ENCODE peak calls at places on chromosomes 4 and X, in six cellular contexts. W, M, J, U, S and L are unnamed samples.

GRCh38 chrX:9864011-9864410 is 77.8 kb downstream of the SHROOM2 start:
- DNase-seq in W (no peak), M (no peak), J (no peak), U (no peak), S (no peak), L (no peak)

GRCh38 chrX:56572975-56573374 is 9.5 kb downstream of the UBQLN2 start:
- DNase-seq in W (no peak), M (no peak), J (no peak), U (no peak), S (no peak), L (no peak)

GRCh38 chr4:91936301-91936700 is 367.5 kb upstream of the GRID2 start:
- DNase-seq in W (no peak), M (no peak), J (no peak), U (no peak), S (no peak), L (no peak)

GRCh38 chr4:184437988-184438774 is 36.2 kb downstream of the IRF2 start:
- DNase-seq in W (no peak), M (no peak), J (no peak), U (no peak), S (no peak), L (no peak)

GRCh38 chr4:112312610-112313239 is 15.6 kb downstream of the ALPK1 start:
- DNase-seq in W (no peak), M (peak), J (no peak), U (no peak), S (no peak), L (no peak)

GRCh38 chrX:154074199-154074598 is 23.3 kb downstream of the MECP2 start:
- DNase-seq in W (no peak), M (no peak), J (peak), U (no peak), S (no peak), L (no peak)

GRCh38 chrX:13090261-13091110 is 46.1 kb upstream of the FAM9C start:
- DNase-seq in W (no peak), M (no peak), J (peak), U (no peak), S (no peak), L (no peak)

GRCh38 chr4:184616633-184617471 is 32.4 kb downstream of the CASP3 start:
- DNase-seq in W (peak), M (peak), J (no peak), U (no peak), S (no peak), L (no peak)

GRCh38 chr4:155935389-155935986 is 18.2 kb downstream of the CTSO start:
- DNase-seq in W (no peak), M (no peak), J (no peak), U (no peak), S (no peak), L (no peak)

GRCh38 chrX:66163849-66164401 is at the start of gene HEPH:
- DNase-seq in W (peak), M (peak), J (no peak), U (no peak), S (no peak), L (no peak)

GRCh38 chrX:97882306-97882705 is 998.6 kb downstream of the RPA4 start:
- DNase-seq in W (no peak), M (no peak), J (no peak), U (no peak), S (no peak), L (no peak)

GRCh38 chr4:156377036-156377700 is 423.5 kb upstream of the CTSO start:
- DNase-seq in W (no peak), M (no peak), J (no peak), U (no peak), S (no peak), L (no peak)

GRCh38 chrX:41900321-41900720 is 23.0 kb downstream of the CASK start:
- DNase-seq in W (no peak), M (no peak), J (no peak), U (no peak), S (no peak), L (no peak)

GRCh38 chr4:158128540-158128939 is 44.3 kb downstream of the GASK1B start:
- DNase-seq in W (no peak), M (no peak), J (no peak), U (no peak), S (no peak), L (no peak)

GRCh38 chrX:102651242-102651967 is at the start of gene GPRASP1:
- DNase-seq in W (peak), M (no peak), J (no peak), U (peak), S (no peak), L (no peak)

GRCh38 chrX:151825927-151826471 is 86.7 kb upstream of the MAGEA4 start:
- DNase-seq in W (no peak), M (no peak), J (no peak), U (no peak), S (no peak), L (no peak)

GRCh38 chr4:31291238-31291637 is 571.1 kb downstream of the PCDH7 start:
- DNase-seq in W (no peak), M (peak), J (no peak), U (no peak), S (no peak), L (peak)

GRCh38 chr4:16865209-16865896 is 33.1 kb downstream of the LDB2 start:
- DNase-seq in W (no peak), M (no peak), J (no peak), U (no peak), S (no peak), L (no peak)

GRCh38 chr4:110134269-110134889 is 64.0 kb downstream of the ELOVL6 start:
- DNase-seq in W (no peak), M (no peak), J (no peak), U (no peak), S (no peak), L (no peak)

GRCh38 chr4:124253080-124253479 is 459.5 kb downstream of the ANKRD50 start:
- DNase-seq in W (no peak), M (no peak), J (no peak), U (no peak), S (no peak), L (no peak)

GRCh38 chrX:135484636-135485289 is 35.7 kb upstream of the INTS6L start:
- DNase-seq in W (no peak), M (no peak), J (peak), U (peak), S (peak), L (peak)

GRCh38 chr4:180101348-180102083 is 2141.7 kb upstream of the TENM3 start:
- DNase-seq in W (no peak), M (no peak), J (no peak), U (no peak), S (no peak), L (no peak)

GRCh38 chrX:71846429-71846828 is 64.2 kb upstream of the NHSL2 start:
- DNase-seq in W (no peak), M (no peak), J (peak), U (no peak), S (no peak), L (no peak)

GRCh38 chr4:89254847-89255246 is 52.8 kb downstream of the GPRIN3 start:
- DNase-seq in W (peak), M (no peak), J (peak), U (peak), S (peak), L (peak)

GRCh38 chrX:38859602-38860001 is 58.3 kb downstream of the MID1IP1 start:
- DNase-seq in W (no peak), M (no peak), J (no peak), U (no peak), S (no peak), L (no peak)

GRCh38 chrX:107823456-107823855 is 2.2 kb upstream of the MID2 start:
- DNase-seq in W (no peak), M (no peak), J (no peak), U (no peak), S (no peak), L (no peak)

GRCh38 chr4:16083217-16084191 is at the start of gene PROM1:
- DNase-seq in W (peak), M (no peak), J (peak), U (peak), S (peak), L (no peak)

GRCh38 chrX:150094996-150095395 is 156.7 kb upstream of the EOLA2 start:
- DNase-seq in W (no peak), M (no peak), J (no peak), U (no peak), S (no peak), L (no peak)

GRCh38 chrX:14228611-14229010 is 198.9 kb upstream of the GEMIN8 start:
- DNase-seq in W (no peak), M (no peak), J (no peak), U (no peak), S (no peak), L (no peak)

GRCh38 chr4:33149658-33150057 is 2429.5 kb downstream of the PCDH7 start:
- DNase-seq in W (no peak), M (no peak), J (no peak), U (no peak), S (no peak), L (no peak)

GRCh38 chrX:82764521-82764920 is 743.6 kb upstream of the POU3F4 start:
- DNase-seq in W (no peak), M (no peak), J (no peak), U (no peak), S (no peak), L (no peak)

GRCh38 chrX:82765806-82766205 is 742.3 kb upstream of the POU3F4 start:
- DNase-seq in W (no peak), M (no peak), J (no peak), U (no peak), S (no peak), L (peak)
- TF ChIP-seq JUND in W (no peak), M (no peak), J (no peak), U (no peak), S (no peak), L (peak)

GRCh38 chr4:46999584-46999983 is 6.2 kb upstream of the GABRA4 start:
- DNase-seq in W (no peak), M (no peak), J (no peak), U (no peak), S (no peak), L (no peak)

GRCh38 chr4:47000406-47000805 is 7.0 kb upstream of the GABRA4 start:
- DNase-seq in W (no peak), M (no peak), J (no peak), U (no peak), S (no peak), L (no peak)

GRCh38 chr4:47002593-47002992 is 9.2 kb upstream of the GABRA4 start:
- DNase-seq in W (no peak), M (no peak), J (no peak), U (no peak), S (no peak), L (peak)
- TF ChIP-seq JUND in W (no peak), M (no peak), J (no peak), U (no peak), S (no peak), L (no peak)

DNA sequence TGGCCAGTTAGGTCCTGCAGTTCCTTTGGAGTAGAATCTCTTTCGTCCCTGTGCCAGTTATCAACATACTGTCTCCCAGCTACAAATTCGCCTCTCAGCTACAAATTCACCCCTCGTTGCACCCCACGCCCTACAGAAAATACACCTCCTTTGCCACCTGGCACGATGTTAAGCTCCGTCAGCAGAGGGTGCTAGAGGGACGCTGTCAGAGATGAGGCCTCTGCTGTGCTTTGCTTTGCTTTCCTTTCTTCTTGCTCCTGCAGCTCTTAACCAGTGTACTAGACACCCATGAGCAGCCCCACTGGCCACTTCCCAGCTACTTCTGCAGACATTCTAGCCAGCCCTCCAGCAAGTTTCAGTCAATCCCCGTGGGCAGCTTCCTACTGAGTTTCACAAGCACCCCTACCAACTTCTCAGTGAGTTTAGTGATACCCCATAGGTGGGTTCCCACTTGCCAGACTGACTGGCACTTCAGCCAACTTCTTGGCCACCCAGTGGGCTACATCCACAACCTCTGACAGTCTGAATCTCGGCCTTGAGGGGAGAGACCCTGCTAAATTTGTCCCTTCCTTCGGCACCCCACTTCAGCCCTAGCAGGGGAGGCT is 21.8 kb downstream of the HAUS3 start:
- DNase-seq in W (peak), M (peak), J (peak), U (peak), S (peak), L (peak)
- TF ChIP-seq JUND in W (no peak), M (no peak), J (no peak), U (no peak), S (no peak), L (no peak)

GRCh38 chr4:84479663-84480062 is 19.4 kb downstream of the NKX6-1 start:
- DNase-seq in W (no peak), M (no peak), J (no peak), U (no peak), S (no peak), L (peak)

GRCh38 chr4:84480082-84480481 is 19.0 kb downstream of the NKX6-1 start:
- DNase-seq in W (no peak), M (no peak), J (no peak), U (no peak), S (no peak), L (no peak)

GRCh38 chr4:84482564-84483563 is 16.2 kb downstream of the NKX6-1 start:
- DNase-seq in W (peak), M (no peak), J (no peak), U (peak), S (no peak), L (no peak)

GRCh38 chr4:84481879-84482245 is 17.2 kb downstream of the NKX6-1 start:
- DNase-seq in W (peak), M (no peak), J (no peak), U (no peak), S (no peak), L (no peak)

DNA sequence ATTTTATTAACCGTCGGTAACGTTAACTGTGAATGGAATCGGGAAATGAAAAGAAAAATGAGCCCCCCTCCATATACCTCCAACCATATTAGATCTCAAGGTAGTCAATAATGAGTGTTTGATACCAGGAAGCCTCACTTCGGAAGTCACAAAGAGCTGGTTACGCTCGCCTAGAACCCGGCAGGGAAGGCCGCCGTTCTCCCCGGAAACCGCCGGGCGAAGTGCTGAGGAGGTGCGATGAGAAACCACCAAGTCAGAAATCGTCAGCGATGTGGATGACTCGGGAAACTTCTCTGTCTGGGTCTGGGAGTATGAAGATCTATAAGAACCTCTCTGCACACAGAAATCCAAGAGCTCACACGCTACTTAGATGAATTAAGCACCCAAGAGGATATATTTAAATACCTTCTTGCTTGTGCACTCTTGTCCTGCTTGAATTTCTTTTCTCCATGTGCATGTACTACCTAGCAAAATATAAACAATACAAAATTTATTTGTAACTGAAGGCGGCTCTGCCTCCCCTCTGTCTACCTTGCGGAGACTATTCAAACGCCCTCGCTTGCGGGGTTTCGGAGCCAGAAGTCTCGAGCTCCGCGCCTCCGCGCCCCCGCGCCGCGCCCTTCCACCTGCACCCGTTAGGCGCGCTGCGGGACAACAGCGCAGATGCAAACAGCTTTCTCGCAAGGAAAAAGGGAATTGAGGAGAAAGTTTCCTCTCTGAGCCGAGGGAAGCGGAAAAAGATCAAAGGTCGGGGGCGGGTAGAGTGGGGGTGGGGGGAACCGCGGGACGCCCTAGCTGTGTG is 17.8 kb downstream of the NKX6-1 start:
- DNase-seq in W (no peak), M (no peak), J (no peak), U (no peak), S (no peak), L (no peak)
- TF ChIP-seq JUND in W (no peak), M (no peak), J (no peak), U (no peak), S (no peak), L (no peak)

GRCh38 chr4:868421-868820 is 42.5 kb upstream of the CPLX1 start:
- DNase-seq in W (no peak), M (no peak), J (no peak), U (no peak), S (no peak), L (no peak)

GRCh38 chr4:867526-868250 is 41.8 kb upstream of the CPLX1 start:
- DNase-seq in W (no peak), M (no peak), J (no peak), U (no peak), S (no peak), L (no peak)

GRCh38 chr4:866068-866760 is 40.3 kb upstream of the CPLX1 start:
- DNase-seq in W (no peak), M (no peak), J (no peak), U (no peak), S (no peak), L (no peak)

GRCh38 chr4:865572-865971 is 39.6 kb upstream of the CPLX1 start:
- DNase-seq in W (no peak), M (no peak), J (no peak), U (no peak), S (no peak), L (no peak)

GRCh38 chr4:866761-867390 is 40.9 kb upstream of the CPLX1 start:
- DNase-seq in W (no peak), M (no peak), J (no peak), U (no peak), S (no peak), L (no peak)
- TF ChIP-seq JUND in W (no peak), M (no peak), J (no peak), U (no peak), S (no peak), L (no peak)

DNA sequence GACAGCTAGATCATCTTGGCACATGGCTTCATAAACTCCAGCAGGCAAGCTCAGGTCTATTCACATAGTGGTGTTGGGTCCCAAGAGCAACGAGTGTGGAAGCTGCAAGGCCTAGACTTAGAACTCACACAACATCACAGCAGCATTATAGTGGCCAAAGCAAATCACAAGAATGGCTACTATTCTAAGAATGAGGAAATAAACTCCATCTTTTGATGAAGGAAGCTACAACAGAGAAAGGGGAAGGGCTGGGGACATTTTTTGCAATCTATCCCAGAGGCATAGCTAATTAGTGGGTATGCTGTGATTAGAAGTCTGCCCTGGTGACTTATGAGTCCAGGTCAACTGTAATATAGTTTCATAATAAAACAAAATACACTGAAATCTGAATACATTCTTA is 42.9 kb upstream of the TAB3 start:
- DNase-seq in W (no peak), M (no peak), J (peak), U (no peak), S (no peak), L (no peak)
- TF ChIP-seq JUND in W (no peak), M (no peak), J (no peak), U (no peak), S (no peak), L (no peak)

DNA sequence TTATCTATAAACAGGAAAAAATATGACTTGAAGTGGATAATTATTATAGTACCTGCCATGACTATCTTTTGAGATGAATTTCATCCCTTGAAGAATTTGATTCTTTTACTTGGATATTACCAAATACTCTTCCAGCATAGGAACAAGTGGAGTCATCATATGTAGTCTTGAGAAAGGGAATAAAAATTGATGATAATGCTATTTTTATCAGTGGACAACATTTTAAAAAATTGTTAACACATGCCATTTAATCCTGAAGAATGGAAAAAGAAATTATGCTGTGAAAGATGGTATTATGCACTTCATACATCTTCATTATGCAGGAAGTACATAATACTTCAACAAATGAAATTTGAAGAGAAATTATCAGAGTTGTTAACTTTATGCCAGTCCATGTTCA is 83.6 kb downstream of the ITIH6 start:
- DNase-seq in W (no peak), M (no peak), J (no peak), U (no peak), S (no peak), L (no peak)
- TF ChIP-seq JUND in W (no peak), M (no peak), J (no peak), U (no peak), S (no peak), L (no peak)